ENCODE peak calls at places on chromosomes 5 and 9, in ten cellular contexts. One of them, this sample, is unnamed.
A peak's percentile ranks its signal among the peaks of the same experiment; 100 is the strongest.

GRCh38 chr9:92983984-92984589 is 36.8 kb downstream of the FGD3 start:
- DNase-seq in GM23338: peak; percentile 83
- DNase-seq in bronchial epithelial cell: no peak
- DNase-seq in PC-9: no peak
- DNase-seq in fibroblast of pulmonary artery: no peak
- DNase-seq in OCI-LY7: peak; percentile 71
- DNase-seq in breast epithelium: no peak
- DNase-seq in AG04450: no peak
- DNase-seq in heart right ventricle: no peak
- DNase-seq in suprapubic skin: no peak
- DNase-seq in this sample: no peak

GRCh38 chr9:94905606-94906005 is 179.1 kb downstream of the AOPEP start:
- DNase-seq in GM23338: no peak
- DNase-seq in bronchial epithelial cell: no peak
- DNase-seq in PC-9: peak; percentile 15
- DNase-seq in fibroblast of pulmonary artery: no peak
- DNase-seq in OCI-LY7: no peak
- DNase-seq in breast epithelium: no peak
- DNase-seq in AG04450: no peak
- DNase-seq in heart right ventricle: no peak
- DNase-seq in suprapubic skin: no peak
- DNase-seq in this sample: no peak

GRCh38 chr9:4495537-4495936 is 5.3 kb downstream of the SLC1A1 start:
- DNase-seq in GM23338: no peak
- DNase-seq in bronchial epithelial cell: no peak
- DNase-seq in PC-9: no peak
- DNase-seq in fibroblast of pulmonary artery: no peak
- DNase-seq in OCI-LY7: no peak
- DNase-seq in breast epithelium: no peak
- DNase-seq in AG04450: no peak
- DNase-seq in heart right ventricle: no peak
- DNase-seq in suprapubic skin: no peak
- DNase-seq in this sample: no peak

GRCh38 chr9:96418920-96419690 is 935 bp upstream of the ZNF367 start:
- DNase-seq in GM23338: peak; percentile 78
- DNase-seq in bronchial epithelial cell: peak; percentile 22
- DNase-seq in PC-9: peak; percentile 45
- DNase-seq in fibroblast of pulmonary artery: peak; percentile 41
- DNase-seq in OCI-LY7: peak; percentile 85
- DNase-seq in breast epithelium: peak; percentile 47
- DNase-seq in AG04450: peak; percentile 16
- DNase-seq in heart right ventricle: peak; percentile 84
- DNase-seq in suprapubic skin: peak; percentile 83
- DNase-seq in this sample: peak; percentile 74

GRCh38 chr5:61330341-61330878 is 1.6 kb upstream of the ZSWIM6 start:
- DNase-seq in GM23338: peak; percentile 77
- DNase-seq in bronchial epithelial cell: peak; percentile 50
- DNase-seq in PC-9: peak; percentile 59
- DNase-seq in fibroblast of pulmonary artery: peak; percentile 60
- DNase-seq in OCI-LY7: no peak
- DNase-seq in breast epithelium: no peak
- DNase-seq in AG04450: no peak
- DNase-seq in heart right ventricle: peak; percentile 21
- DNase-seq in suprapubic skin: no peak
- DNase-seq in this sample: peak; percentile 35

GRCh38 chr5:180126716-180127681 is 55.4 kb upstream of the RNF130 start:
- DNase-seq in GM23338: peak; percentile 57
- DNase-seq in bronchial epithelial cell: no peak
- DNase-seq in PC-9: peak; percentile 30
- DNase-seq in fibroblast of pulmonary artery: peak; percentile 8
- DNase-seq in OCI-LY7: peak; percentile 13
- DNase-seq in breast epithelium: peak; percentile 15
- DNase-seq in AG04450: no peak
- DNase-seq in heart right ventricle: peak; percentile 42
- DNase-seq in suprapubic skin: peak; percentile 69
- DNase-seq in this sample: no peak

GRCh38 chr9:108956098-108956533 is 21.9 kb downstream of the ABITRAM start:
- DNase-seq in GM23338: no peak
- DNase-seq in bronchial epithelial cell: no peak
- DNase-seq in PC-9: no peak
- DNase-seq in fibroblast of pulmonary artery: no peak
- DNase-seq in OCI-LY7: no peak
- DNase-seq in breast epithelium: no peak
- DNase-seq in AG04450: no peak
- DNase-seq in heart right ventricle: no peak
- DNase-seq in suprapubic skin: no peak
- DNase-seq in this sample: no peak

GRCh38 chr5:58854396-58854795 is 271.5 kb downstream of the RAB3C start:
- DNase-seq in GM23338: no peak
- DNase-seq in bronchial epithelial cell: no peak
- DNase-seq in PC-9: no peak
- DNase-seq in fibroblast of pulmonary artery: no peak
- DNase-seq in OCI-LY7: no peak
- DNase-seq in breast epithelium: no peak
- DNase-seq in AG04450: no peak
- DNase-seq in heart right ventricle: no peak
- DNase-seq in suprapubic skin: no peak
- DNase-seq in this sample: no peak

GRCh38 chr5:65760504-65761275 is 38.7 kb downstream of the NLN start:
- DNase-seq in GM23338: no peak
- DNase-seq in bronchial epithelial cell: peak; percentile 57
- DNase-seq in PC-9: peak; percentile 41
- DNase-seq in fibroblast of pulmonary artery: peak; percentile 87
- DNase-seq in OCI-LY7: peak; percentile 38
- DNase-seq in breast epithelium: peak; percentile 45
- DNase-seq in AG04450: no peak
- DNase-seq in heart right ventricle: peak; percentile 13
- DNase-seq in suprapubic skin: no peak
- DNase-seq in this sample: no peak

GRCh38 chr9:69279084-69279729 is 45.8 kb upstream of the ENTREP1 start:
- DNase-seq in GM23338: no peak
- DNase-seq in bronchial epithelial cell: no peak
- DNase-seq in PC-9: no peak
- DNase-seq in fibroblast of pulmonary artery: no peak
- DNase-seq in OCI-LY7: no peak
- DNase-seq in breast epithelium: no peak
- DNase-seq in AG04450: no peak
- DNase-seq in heart right ventricle: no peak
- DNase-seq in suprapubic skin: no peak
- DNase-seq in this sample: no peak

GRCh38 chr9:35691757-35692301 is 2.1 kb upstream of the TPM2 start:
- DNase-seq in GM23338: peak; percentile 64
- DNase-seq in bronchial epithelial cell: no peak
- DNase-seq in PC-9: no peak
- DNase-seq in fibroblast of pulmonary artery: no peak
- DNase-seq in OCI-LY7: no peak
- DNase-seq in breast epithelium: no peak
- DNase-seq in AG04450: no peak
- DNase-seq in heart right ventricle: no peak
- DNase-seq in suprapubic skin: no peak
- DNase-seq in this sample: no peak

GRCh38 chr5:174736351-174736721 is 12.0 kb downstream of the MSX2 start:
- DNase-seq in GM23338: no peak
- DNase-seq in bronchial epithelial cell: peak; percentile 29
- DNase-seq in PC-9: peak; percentile 38
- DNase-seq in fibroblast of pulmonary artery: peak; percentile 16
- DNase-seq in OCI-LY7: no peak
- DNase-seq in breast epithelium: no peak
- DNase-seq in AG04450: peak; percentile 39
- DNase-seq in heart right ventricle: no peak
- DNase-seq in suprapubic skin: no peak
- DNase-seq in this sample: no peak

GRCh38 chr5:151092750-151093149 is 11.9 kb upstream of the TNIP1 start:
- DNase-seq in GM23338: no peak
- DNase-seq in bronchial epithelial cell: peak; percentile 88
- DNase-seq in PC-9: peak; percentile 78
- DNase-seq in fibroblast of pulmonary artery: peak; percentile 72
- DNase-seq in OCI-LY7: no peak
- DNase-seq in breast epithelium: no peak
- DNase-seq in AG04450: no peak
- DNase-seq in heart right ventricle: no peak
- DNase-seq in suprapubic skin: no peak
- DNase-seq in this sample: no peak

GRCh38 chr9:118522093-118523028 is 818.2 kb downstream of the TLR4 start:
- DNase-seq in GM23338: peak; percentile 90
- DNase-seq in bronchial epithelial cell: peak; percentile 38
- DNase-seq in PC-9: no peak
- DNase-seq in fibroblast of pulmonary artery: peak; percentile 53
- DNase-seq in OCI-LY7: peak; percentile 47
- DNase-seq in breast epithelium: no peak
- DNase-seq in AG04450: no peak
- DNase-seq in heart right ventricle: peak; percentile 15
- DNase-seq in suprapubic skin: no peak
- DNase-seq in this sample: no peak

GRCh38 chr5:17219006-17219422 is 1.6 kb downstream of the BASP1 start:
- DNase-seq in GM23338: peak; percentile 80
- DNase-seq in bronchial epithelial cell: no peak
- DNase-seq in PC-9: no peak
- DNase-seq in fibroblast of pulmonary artery: peak; percentile 22
- DNase-seq in OCI-LY7: peak; percentile 67
- DNase-seq in breast epithelium: no peak
- DNase-seq in AG04450: no peak
- DNase-seq in heart right ventricle: no peak
- DNase-seq in suprapubic skin: no peak
- DNase-seq in this sample: peak; percentile 51

GRCh38 chr5:17910318-17910717 is 276.1 kb downstream of the TAF11L14 start:
- DNase-seq in GM23338: peak; percentile 8
- DNase-seq in bronchial epithelial cell: peak; percentile 96
- DNase-seq in PC-9: peak; percentile 90
- DNase-seq in fibroblast of pulmonary artery: peak; percentile 3
- DNase-seq in OCI-LY7: no peak
- DNase-seq in breast epithelium: no peak
- DNase-seq in AG04450: no peak
- DNase-seq in heart right ventricle: no peak
- DNase-seq in suprapubic skin: no peak
- DNase-seq in this sample: no peak

GRCh38 chr5:173472164-173472563 is 143.9 kb upstream of the STC2 start:
- DNase-seq in GM23338: no peak
- DNase-seq in bronchial epithelial cell: peak; percentile 80
- DNase-seq in PC-9: peak; percentile 87
- DNase-seq in fibroblast of pulmonary artery: peak; percentile 98
- DNase-seq in OCI-LY7: no peak
- DNase-seq in breast epithelium: peak; percentile 93
- DNase-seq in AG04450: peak; percentile 93
- DNase-seq in heart right ventricle: no peak
- DNase-seq in suprapubic skin: no peak
- DNase-seq in this sample: no peak

GRCh38 chr5:83927140-83927733 is 206.6 kb upstream of the HAPLN1 start:
- DNase-seq in GM23338: peak; percentile 92
- DNase-seq in bronchial epithelial cell: peak; percentile 46
- DNase-seq in PC-9: no peak
- DNase-seq in fibroblast of pulmonary artery: peak; percentile 75
- DNase-seq in OCI-LY7: peak; percentile 23
- DNase-seq in breast epithelium: no peak
- DNase-seq in AG04450: no peak
- DNase-seq in heart right ventricle: peak; percentile 16
- DNase-seq in suprapubic skin: no peak
- DNase-seq in this sample: no peak

GRCh38 chr5:39214912-39215709 is 4.3 kb downstream of the FYB1 start:
- DNase-seq in GM23338: no peak
- DNase-seq in bronchial epithelial cell: no peak
- DNase-seq in PC-9: no peak
- DNase-seq in fibroblast of pulmonary artery: no peak
- DNase-seq in OCI-LY7: no peak
- DNase-seq in breast epithelium: no peak
- DNase-seq in AG04450: no peak
- DNase-seq in heart right ventricle: no peak
- DNase-seq in suprapubic skin: no peak
- DNase-seq in this sample: no peak

GRCh38 chr5:143182901-143183820 is 220.3 kb downstream of the NR3C1 start:
- DNase-seq in GM23338: no peak
- DNase-seq in bronchial epithelial cell: no peak
- DNase-seq in PC-9: no peak
- DNase-seq in fibroblast of pulmonary artery: peak; percentile 91
- DNase-seq in OCI-LY7: no peak
- DNase-seq in breast epithelium: no peak
- DNase-seq in AG04450: no peak
- DNase-seq in heart right ventricle: peak; percentile 43
- DNase-seq in suprapubic skin: no peak
- DNase-seq in this sample: peak; percentile 18
- H3K4me3 ChIP-seq in GM23338: no peak overlapping the region
- H3K4me3 ChIP-seq in bronchial epithelial cell: no peak overlapping the region
- H3K4me3 ChIP-seq in PC-9: no peak overlapping the region
- H3K4me3 ChIP-seq in fibroblast of pulmonary artery: no peak overlapping the region
- H3K4me3 ChIP-seq in OCI-LY7: no peak overlapping the region
- H3K4me3 ChIP-seq in breast epithelium: no peak overlapping the region
- H3K4me3 ChIP-seq in AG04450: no peak overlapping the region
- H3K4me3 ChIP-seq in heart right ventricle: no peak overlapping the region
- H3K4me3 ChIP-seq in suprapubic skin: no peak overlapping the region
- H3K4me3 ChIP-seq in this sample: no peak overlapping the region

DNA sequence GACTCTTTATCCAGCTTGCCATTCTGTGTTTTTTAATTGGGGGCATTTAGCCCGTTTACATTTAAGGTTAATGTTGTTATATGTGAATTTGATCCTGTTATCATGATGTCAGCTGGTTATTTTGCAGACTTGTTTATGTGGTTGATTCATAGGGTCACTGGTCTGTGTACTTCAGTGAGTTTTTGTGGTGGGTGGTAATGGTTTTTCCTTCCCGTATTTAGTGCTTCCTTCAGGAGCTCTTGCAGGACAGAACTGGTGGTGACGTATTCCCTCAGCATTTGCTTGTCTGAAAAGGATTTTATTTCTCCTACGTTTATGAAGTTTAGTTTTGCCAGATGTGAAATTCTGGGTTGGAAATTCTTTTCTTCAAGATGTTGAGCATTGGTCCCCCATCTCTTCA is 381.1 kb downstream of the MAN2A1 start:
- DNase-seq in GM23338: no peak
- DNase-seq in bronchial epithelial cell: no peak
- DNase-seq in PC-9: no peak
- DNase-seq in fibroblast of pulmonary artery: no peak
- DNase-seq in OCI-LY7: no peak
- DNase-seq in breast epithelium: no peak
- DNase-seq in AG04450: no peak
- DNase-seq in heart right ventricle: no peak
- DNase-seq in suprapubic skin: no peak
- DNase-seq in this sample: no peak
- H3K4me3 ChIP-seq in GM23338: no peak overlapping the region
- H3K4me3 ChIP-seq in bronchial epithelial cell: no peak overlapping the region
- H3K4me3 ChIP-seq in PC-9: no peak overlapping the region
- H3K4me3 ChIP-seq in fibroblast of pulmonary artery: no peak overlapping the region
- H3K4me3 ChIP-seq in OCI-LY7: no peak overlapping the region
- H3K4me3 ChIP-seq in breast epithelium: no peak overlapping the region
- H3K4me3 ChIP-seq in AG04450: no peak overlapping the region
- H3K4me3 ChIP-seq in heart right ventricle: no peak overlapping the region
- H3K4me3 ChIP-seq in suprapubic skin: no peak overlapping the region
- H3K4me3 ChIP-seq in this sample: no peak overlapping the region

GRCh38 chr9:106860731-106861584 is 2.0 kb upstream of the ZNF462 start:
- DNase-seq in GM23338: peak; percentile 83
- DNase-seq in bronchial epithelial cell: peak; percentile 44
- DNase-seq in PC-9: no peak
- DNase-seq in fibroblast of pulmonary artery: peak; percentile 36
- DNase-seq in OCI-LY7: no peak
- DNase-seq in breast epithelium: peak; percentile 33
- DNase-seq in AG04450: no peak
- DNase-seq in heart right ventricle: peak; percentile 35
- DNase-seq in suprapubic skin: no peak
- DNase-seq in this sample: peak; percentile 44
- H3K4me3 ChIP-seq in GM23338: peak overlapping the region; percentile 87
- H3K4me3 ChIP-seq in bronchial epithelial cell: peak overlapping the region; percentile 80
- H3K4me3 ChIP-seq in PC-9: no peak overlapping the region
- H3K4me3 ChIP-seq in fibroblast of pulmonary artery: peak overlapping the region; percentile 85
- H3K4me3 ChIP-seq in OCI-LY7: no peak overlapping the region
- H3K4me3 ChIP-seq in breast epithelium: peak overlapping the region; percentile 66
- H3K4me3 ChIP-seq in AG04450: peak overlapping the region; percentile 95
- H3K4me3 ChIP-seq in heart right ventricle: peak overlapping the region; percentile 72
- H3K4me3 ChIP-seq in suprapubic skin: peak overlapping the region; percentile 83
- H3K4me3 ChIP-seq in this sample: peak overlapping the region; percentile 58

GRCh38 chr5:56589486-56589870 is 225.9 kb upstream of the MAP3K1 start:
- DNase-seq in GM23338: no peak
- DNase-seq in bronchial epithelial cell: no peak
- DNase-seq in PC-9: no peak
- DNase-seq in fibroblast of pulmonary artery: no peak
- DNase-seq in OCI-LY7: no peak
- DNase-seq in breast epithelium: no peak
- DNase-seq in AG04450: no peak
- DNase-seq in heart right ventricle: no peak
- DNase-seq in suprapubic skin: no peak
- DNase-seq in this sample: no peak
- H3K4me3 ChIP-seq in GM23338: no peak overlapping the region
- H3K4me3 ChIP-seq in bronchial epithelial cell: no peak overlapping the region
- H3K4me3 ChIP-seq in PC-9: no peak overlapping the region
- H3K4me3 ChIP-seq in fibroblast of pulmonary artery: no peak overlapping the region
- H3K4me3 ChIP-seq in OCI-LY7: no peak overlapping the region
- H3K4me3 ChIP-seq in breast epithelium: no peak overlapping the region
- H3K4me3 ChIP-seq in AG04450: no peak overlapping the region
- H3K4me3 ChIP-seq in heart right ventricle: no peak overlapping the region
- H3K4me3 ChIP-seq in suprapubic skin: no peak overlapping the region
- H3K4me3 ChIP-seq in this sample: no peak overlapping the region

This sample was measured in ovary.